ENCODE peak calls at places on chromosomes 13 and 19, in six cellular contexts. Z is stimulated activated CD4-positive, alpha-beta T cell treated with anti-CD3 and anti-CD28 coated beads, TNF-alpha, amount 100 ng/mL, for 48 hours; T is T-cell; P is activated naive CD4-positive, alpha-beta T cell; U is sciatic nerve; H is activated gamma-delta T cell treated with Interleukin-2 at 50 U/mL for 16 hours. W is an unnamed sample.

GRCh38 chr13:38967446-38967845 is 23.2 kb downstream of the STOML3 start:
- DNase-seq in Z (no peak), T (no peak), P (no peak), U (no peak), H (no peak), W (no peak)

GRCh38 chr13:40399756-40400155 is 266.7 kb downstream of the FOXO1 start:
- DNase-seq in Z (no peak), T (no peak), P (no peak), U (no peak), H (no peak), W (no peak)

GRCh38 chr19:1587872-1588271 is 4.8 kb downstream of the MBD3 start:
- DNase-seq in Z (no peak), T (no peak), P (no peak), U (no peak), H (no peak), W (no peak)

GRCh38 chr13:26784704-26785639 is 24.4 kb upstream of the GPR12 start:
- DNase-seq in Z (no peak), T (no peak), P (no peak), U (no peak), H (peak; percentile 9), W (no peak)

GRCh38 chr13:40408602-40409001 is 257.8 kb downstream of the FOXO1 start:
- DNase-seq in Z (no peak), T (no peak), P (no peak), U (no peak), H (no peak), W (no peak)

GRCh38 chr13:23411220-23411619 is 22.3 kb downstream of the SACS start:
- DNase-seq in Z (no peak), T (no peak), P (no peak), U (no peak), H (no peak), W (no peak)

GRCh38 chr19:41691268-41691970 is 3.3 kb upstream of the CEACAM7 start:
- DNase-seq in Z (peak; percentile 20), T (no peak), P (no peak), U (peak; percentile 28), H (no peak), W (no peak)

GRCh38 chr19:48353682-48354081 is 10.1 kb downstream of the TMEM143 start:
- DNase-seq in Z (no peak), T (no peak), P (no peak), U (no peak), H (no peak), W (no peak)

GRCh38 chr13:104920091-104920490 is 1615.4 kb downstream of the EFNB2 start:
- DNase-seq in Z (no peak), T (no peak), P (no peak), U (no peak), H (no peak), W (no peak)

GRCh38 chr19:41893899-41894298 is 10.9 kb downstream of the ARHGEF1 start:
- DNase-seq in Z (no peak), T (no peak), P (peak; percentile 38), U (no peak), H (no peak), W (no peak)

GRCh38 chr13:113298001-113298945 is 1.2 kb downstream of the LAMP1 start:
- DNase-seq in Z (no peak), T (no peak), P (no peak), U (no peak), H (no peak), W (no peak)

GRCh38 chr19:43504426-43505185 is at the start of gene PHLDB3:
- DNase-seq in Z (no peak), T (peak; percentile 22), P (peak; percentile 59), U (peak; percentile 70), H (peak; percentile 41), W (no peak)

GRCh38 chr13:51136276-51136980 is 25.4 kb upstream of the C13orf42 start:
- DNase-seq in Z (no peak), T (no peak), P (no peak), U (no peak), H (no peak), W (no peak)

GRCh38 chr13:23778007-23778687 is 111.1 kb downstream of the MIPEP start:
- DNase-seq in Z (no peak), T (no peak), P (no peak), U (no peak), H (no peak), W (no peak)

GRCh38 chr13:113545931-113546516 is 38.5 kb upstream of the TFDP1 start:
- DNase-seq in Z (no peak), T (no peak), P (no peak), U (peak; percentile 57), H (no peak), W (no peak)

GRCh38 chr19:13619203-13619632 is 112.9 kb upstream of the CACNA1A start:
- DNase-seq in Z (no peak), T (no peak), P (no peak), U (no peak), H (no peak), W (no peak)

GRCh38 chr19:48487944-48488343 is 18.8 kb downstream of the CYTH2 start:
- DNase-seq in Z (no peak), T (no peak), P (no peak), U (no peak), H (no peak), W (no peak)

GRCh38 chr19:17248011-17248776 is 2.5 kb upstream of the NR2F6 start:
- DNase-seq in Z (no peak), T (no peak), P (no peak), U (no peak), H (no peak), W (no peak)

GRCh38 chr13:79522583-79522982 is 41.6 kb downstream of the NDFIP2 start:
- DNase-seq in Z (no peak), T (no peak), P (no peak), U (no peak), H (no peak), W (peak; percentile 58)

GRCh38 chr13:40446365-40446764 is 220.1 kb downstream of the FOXO1 start:
- DNase-seq in Z (no peak), T (no peak), P (no peak), U (no peak), H (no peak), W (no peak)

GRCh38 chr19:49409441-49410029 is 13.7 kb downstream of the PTH2 start:
- DNase-seq in Z (no peak), T (no peak), P (no peak), U (no peak), H (no peak), W (no peak)

GRCh38 chr19:33736787-33737186 is 59.9 kb upstream of the KCTD15 start:
- DNase-seq in Z (no peak), T (no peak), P (no peak), U (no peak), H (no peak), W (no peak)

GRCh38 chr19:46859637-46860124 is 1.1 kb upstream of the ARHGAP35 start:
- DNase-seq in Z (no peak), T (no peak), P (no peak), U (peak; percentile 92), H (no peak), W (no peak)

GRCh38 chr13:107554355-107554905 is 660.9 kb downstream of the LIG4 start:
- DNase-seq in Z (no peak), T (no peak), P (no peak), U (no peak), H (no peak), W (no peak)

GRCh38 chr19:35346193-35347052 is 1.3 kb upstream of the FFAR1 start:
- DNase-seq in Z (peak; percentile 61), T (peak; percentile 55), P (peak; percentile 52), U (peak; percentile 67), H (peak; percentile 58), W (peak; percentile 53)

GRCh38 chr13:111431241-111431640 is 110.8 kb downstream of the TEX29 start:
- DNase-seq in Z (no peak), T (no peak), P (no peak), U (no peak), H (no peak), W (no peak)

GRCh38 chr13:22757530-22758120 is 423.2 kb upstream of the SGCG start:
- DNase-seq in Z (no peak), T (no peak), P (no peak), U (no peak), H (no peak), W (no peak)

GRCh38 chr13:77026255-77026782 is 640 bp downstream of the FBXL3 start:
- DNase-seq in Z (peak; percentile 49), T (peak; percentile 64), P (peak; percentile 75), U (peak; percentile 83), H (peak; percentile 62), W (peak; percentile 81)

GRCh38 chr13:46751811-46752635 is 44.9 kb downstream of the ESD start:
- DNase-seq in Z (peak; percentile 27), T (peak; percentile 9), P (peak; percentile 5), U (no peak), H (peak; percentile 57), W (peak; percentile 50)

GRCh38 chr19:57512845-57513244 is 13.1 kb downstream of the ZNF773 start:
- DNase-seq in Z (no peak), T (no peak), P (no peak), U (no peak), H (no peak), W (no peak)

GRCh38 chr13:41541142-41541938 is 84.0 kb downstream of the RGCC start:
- DNase-seq in Z (no peak), T (no peak), P (no peak), U (no peak), H (no peak), W (no peak)

W was measured in activated T-helper 2 cell treated with anti-CD3 and anti-CD28 coated beads, Interferon-gamma antibody, Interleukin-2, Interleukin-4, amounts not matched to agents 10 μg/mL and 5 μg/mL and 100 μg/mL, durations not matched to agents 14 hours and 24 hours and 36 hours.